ENCODE peak calls at places on chromosomes 11 and 22, in eight cellular contexts. B is lung, K is cardiac muscle cell, D is uterus, Z is lower leg skin, N is MM.1S, O is hepatocyte, Q is AG04450. R is an unnamed sample.

GRCh38 chr11:63917685-63918523 is 940 bp upstream of the RCOR2 start:
- DNase-seq in B (no peak), K (peak), D (peak), Z (no peak), N (peak), O (peak), Q (no peak), R (peak)

GRCh38 chr11:68331338-68331947 is 19.1 kb downstream of the LRP5 start:
- DNase-seq in B (no peak), K (peak), D (peak), Z (no peak), N (no peak), O (peak), Q (no peak), R (no peak)

GRCh38 chr11:37972691-37973090 is 1374.7 kb upstream of the RAG2 start:
- DNase-seq in B (no peak), K (peak), D (no peak), Z (no peak), N (no peak), O (no peak), Q (no peak), R (no peak)

GRCh38 chr11:36037031-36037430 is 93.2 kb downstream of the LDLRAD3 start:
- DNase-seq in B (no peak), K (peak), D (no peak), Z (no peak), N (no peak), O (no peak), Q (no peak), R (no peak)

GRCh38 chr22:21816787-21817496 is 50.5 kb downstream of the MAPK1 start:
- DNase-seq in B (no peak), K (peak), D (no peak), Z (no peak), N (no peak), O (peak), Q (peak), R (no peak)

GRCh38 chr11:85665756-85666155 is 827 bp upstream of the CREBZF start:
- DNase-seq in B (no peak), K (no peak), D (no peak), Z (no peak), N (no peak), O (peak), Q (no peak), R (no peak)

GRCh38 chr11:75497788-75498404 is 27.8 kb downstream of the GDPD5 start:
- DNase-seq in B (no peak), K (no peak), D (no peak), Z (no peak), N (no peak), O (no peak), Q (no peak), R (peak)

GRCh38 chr11:85718126-85718943 is 32.3 kb upstream of the CCDC89 start:
- DNase-seq in B (no peak), K (no peak), D (no peak), Z (no peak), N (no peak), O (no peak), Q (no peak), R (no peak)

GRCh38 chr11:6660712-6661111 is 5.1 kb upstream of the DCHS1 start:
- DNase-seq in B (no peak), K (no peak), D (no peak), Z (no peak), N (no peak), O (no peak), Q (no peak), R (no peak)

GRCh38 chr11:45248501-45249011 is 37.6 kb downstream of the SYT13 start:
- DNase-seq in B (no peak), K (no peak), D (no peak), Z (no peak), N (no peak), O (no peak), Q (no peak), R (no peak)

GRCh38 chr11:61052182-61052972 is 49.9 kb upstream of the CD5 start:
- DNase-seq in B (no peak), K (no peak), D (no peak), Z (peak), N (no peak), O (no peak), Q (no peak), R (peak)

GRCh38 chr22:43743929-43744643 is 68.0 kb downstream of the EFCAB6 start:
- DNase-seq in B (no peak), K (no peak), D (no peak), Z (no peak), N (no peak), O (no peak), Q (no peak), R (no peak)

GRCh38 chr11:66317766-66318575 is 1.1 kb upstream of the CD248 start:
- DNase-seq in B (peak), K (peak), D (peak), Z (peak), N (no peak), O (peak), Q (peak), R (no peak)

GRCh38 chr22:38936562-38936961 is 20.8 kb upstream of the APOBEC3A start:
- DNase-seq in B (no peak), K (no peak), D (no peak), Z (peak), N (no peak), O (no peak), Q (no peak), R (no peak)

GRCh38 chr11:1779034-1779805 is 15.5 kb upstream of the CTSD start:
- DNase-seq in B (no peak), K (no peak), D (no peak), Z (peak), N (no peak), O (no peak), Q (no peak), R (no peak)

GRCh38 chr11:71501071-71501985 is 25.7 kb upstream of the KRTAP5-7 start:
- DNase-seq in B (no peak), K (no peak), D (no peak), Z (peak), N (no peak), O (no peak), Q (no peak), R (no peak)

GRCh38 chr11:73323464-73323863 is 15.4 kb downstream of the ARHGEF17 start:
- DNase-seq in B (peak), K (peak), D (peak), Z (peak), N (no peak), O (peak), Q (no peak), R (peak)

DNA sequence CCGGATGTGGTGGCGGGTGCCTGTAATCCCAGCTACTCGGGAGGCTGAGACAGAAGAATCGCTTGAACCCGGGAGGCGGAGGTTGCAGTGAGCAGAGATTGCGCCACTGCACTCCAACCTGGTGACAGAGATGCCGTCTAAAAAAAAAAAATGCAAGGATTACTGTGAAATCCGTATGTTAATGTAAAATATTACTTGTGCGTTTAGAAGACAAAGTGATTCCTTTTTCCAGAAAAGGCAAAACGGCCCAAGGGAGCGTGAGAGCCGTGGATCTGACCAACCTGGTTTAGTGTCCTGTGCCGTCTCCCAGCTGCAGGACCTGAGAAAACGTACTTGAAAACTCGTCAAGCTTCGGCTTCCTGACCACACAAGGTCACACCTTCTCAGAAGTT is 905 bp downstream of the HDHD5 start:
- DNase-seq in B (no peak), K (no peak), D (no peak), Z (no peak), N (no peak), O (no peak), Q (no peak), R (no peak)
- H3K4me3 ChIP-seq in B (peak), K (peak), D (peak), Z (peak), N (peak), O (peak), Q (peak), R (peak)

GRCh38 chr11:118547132-118547531 is 16.1 kb downstream of the TMEM25 start:
- DNase-seq in B (no peak), K (no peak), D (no peak), Z (peak), N (no peak), O (no peak), Q (no peak), R (peak)

GRCh38 chr11:118552341-118552740 is 13.4 kb downstream of the IFT46 start:
- DNase-seq in B (no peak), K (no peak), D (no peak), Z (peak), N (no peak), O (no peak), Q (no peak), R (peak)
- TF ChIP-seq CTCF in B (no peak), K (no peak), D (no peak), Z (no peak), N (no peak), O (no peak), Q (no peak), R (no peak)

GRCh38 chr11:114296979-114297372 is 777 bp downstream of the NNMT start:
- DNase-seq in B (no peak), K (peak), D (no peak), Z (no peak), N (no peak), O (no peak), Q (no peak), R (peak)
- H3K4me3 ChIP-seq in B (peak), K (no peak), D (peak), Z (peak), N (no peak), O (peak), Q (peak), R (peak)

GRCh38 chr11:57205046-57205671 is 23.4 kb downstream of the LRRC55 start:
- DNase-seq in B (no peak), K (peak), D (no peak), Z (no peak), N (no peak), O (peak), Q (no peak), R (no peak)
- TF ChIP-seq CTCF in B (no peak), K (peak), D (no peak), Z (no peak), N (no peak), O (peak), Q (peak), R (no peak)

R was measured in coronary artery.